ENCODE peak calls at places on chromosomes 13 and 19, in eight cellular contexts. I is tibial artery; K is activated CD4-positive, alpha-beta T cell treated with anti-CD3 and anti-CD28 coated beads for 36 hours; W is stimulated activated CD8-positive, alpha-beta memory T cell treated with anti-CD3 and anti-CD28 coated beads, Interleukin-2, amount 100 ng/mL, for 48 hours; M is GOT3; C is AG09309; X is fibroblast of villous mesenchyme; P is PC-9. R is an unnamed sample.

GRCh38 chr19:56309511-56310185 is 5.0 kb downstream of the ZSCAN5A start:
- DNase-seq in I (no peak), K (peak), W (peak), M (peak), C (no peak), X (peak), P (no peak), R (no peak)

GRCh38 chr19:4380254-4380727 is 20.1 kb downstream of the SH3GL1 start:
- DNase-seq in I (peak), K (peak), W (no peak), M (no peak), C (no peak), X (no peak), P (no peak), R (no peak)

GRCh38 chr19:16530540-16531379 is 11.5 kb downstream of the CHERP start:
- DNase-seq in I (no peak), K (no peak), W (no peak), M (no peak), C (no peak), X (no peak), P (no peak), R (no peak)

GRCh38 chr13:44726214-44726613 is 150.1 kb upstream of the TSC22D1 start:
- DNase-seq in I (no peak), K (no peak), W (no peak), M (no peak), C (peak), X (peak), P (no peak), R (no peak)

GRCh38 chr19:28823338-28823961 is 389.5 kb downstream of the UQCRFS1 start:
- DNase-seq in I (no peak), K (no peak), W (no peak), M (no peak), C (no peak), X (no peak), P (no peak), R (no peak)

GRCh38 chr19:15563325-15563794 is 51.7 kb upstream of the CYP4F8 start:
- DNase-seq in I (no peak), K (no peak), W (no peak), M (no peak), C (no peak), X (no peak), P (peak), R (no peak)

GRCh38 chr19:58009666-58010301 is 7.2 kb upstream of the ZNF606 start:
- DNase-seq in I (peak), K (peak), W (peak), M (no peak), C (no peak), X (peak), P (no peak), R (peak)

GRCh38 chr19:20238025-20238623 is 71.1 kb downstream of the ZNF486 start:
- DNase-seq in I (peak), K (peak), W (peak), M (no peak), C (peak), X (peak), P (peak), R (peak)

GRCh38 chr19:58218899-58219298 is 9.8 kb upstream of the ZNF544 start:
- DNase-seq in I (no peak), K (peak), W (no peak), M (no peak), C (no peak), X (peak), P (no peak), R (no peak)

GRCh38 chr13:40452741-40453665 is 213.4 kb downstream of the FOXO1 start:
- DNase-seq in I (no peak), K (peak), W (no peak), M (no peak), C (no peak), X (peak), P (peak), R (peak)

GRCh38 chr13:114112826-114113322 is 19.5 kb downstream of the RASA3 start:
- DNase-seq in I (no peak), K (peak), W (no peak), M (no peak), C (no peak), X (no peak), P (no peak), R (no peak)

GRCh38 chr19:48862827-48863226 is 5.6 kb downstream of the PLEKHA4 start:
- DNase-seq in I (no peak), K (no peak), W (no peak), M (no peak), C (no peak), X (no peak), P (no peak), R (no peak)

GRCh38 chr13:68749801-68750200 is 1357.8 kb upstream of the ATXN8OS start:
- DNase-seq in I (no peak), K (no peak), W (no peak), M (no peak), C (no peak), X (no peak), P (no peak), R (no peak)

GRCh38 chr13:105979131-105979530 is 556.3 kb downstream of the EFNB2 start:
- DNase-seq in I (no peak), K (no peak), W (no peak), M (no peak), C (no peak), X (no peak), P (no peak), R (no peak)

GRCh38 chr13:51525567-51526165 is 58.6 kb upstream of the WDFY2 start:
- DNase-seq in I (no peak), K (no peak), W (no peak), M (no peak), C (no peak), X (no peak), P (no peak), R (no peak)

GRCh38 chr19:38227272-38228004 is 3.4 kb upstream of the DPF1 start:
- DNase-seq in I (no peak), K (no peak), W (no peak), M (no peak), C (no peak), X (no peak), P (no peak), R (no peak)

GRCh38 chr13:111270765-111271164 is 49.7 kb upstream of the TEX29 start:
- DNase-seq in I (no peak), K (no peak), W (no peak), M (no peak), C (peak), X (peak), P (no peak), R (no peak)

GRCh38 chr13:23921451-23921888 is 24.2 kb upstream of the C1QTNF9B start:
- DNase-seq in I (no peak), K (no peak), W (no peak), M (no peak), C (peak), X (peak), P (peak), R (no peak)

GRCh38 chr19:48308695-48309586 is 16.4 kb upstream of the EMP3 start:
- DNase-seq in I (no peak), K (no peak), W (no peak), M (no peak), C (no peak), X (peak), P (no peak), R (no peak)

GRCh38 chr13:63081400-63082014 is 1665.9 kb upstream of the PCDH20 start:
- DNase-seq in I (no peak), K (no peak), W (no peak), M (no peak), C (no peak), X (no peak), P (no peak), R (no peak)

GRCh38 chr19:47663911-47664771 is 49.1 kb upstream of the EHD2 start:
- DNase-seq in I (peak), K (no peak), W (no peak), M (peak), C (peak), X (peak), P (peak), R (peak)

GRCh38 chr19:343941-344624 is 513 bp downstream of the MIER2 start:
- DNase-seq in I (no peak), K (peak), W (peak), M (no peak), C (no peak), X (peak), P (no peak), R (no peak)

GRCh38 chr13:30113531-30113930 is 193.8 kb downstream of the KATNAL1 start:
- DNase-seq in I (no peak), K (no peak), W (no peak), M (no peak), C (no peak), X (no peak), P (no peak), R (no peak)

GRCh38 chr13:97141564-97142005 is 80.5 kb upstream of the MBNL2 start:
- DNase-seq in I (no peak), K (peak), W (no peak), M (peak), C (peak), X (peak), P (peak), R (peak)

R was measured in lower leg skin.